ENCODE peak calls at places on chromosomes 4 and X, in four cellular contexts. H is IMR-90, Z is H9, G is H1. A is an unnamed sample.

GRCh38 chr4:140689628-140690027 is 66.6 kb downstream of the TBC1D9 start:
- DNase-seq in Z (no peak), G (no peak), H (no peak), A (no peak)

GRCh38 chrX:53284684-53285447 is 3.5 kb upstream of the IQSEC2 start:
- DNase-seq in G (peak; percentile 21), H (peak; percentile 36), Z (peak; percentile 68), A (peak; percentile 64)

GRCh38 chr4:101115841-101116240 is 231.5 kb downstream of the PPP3CA start:
- DNase-seq in H (no peak), G (no peak), Z (no peak), A (no peak)

GRCh38 chr4:177308125-177308524 is 1.5 kb upstream of the NEIL3 start:
- DNase-seq in H (peak; percentile 85), G (no peak), Z (no peak), A (no peak)

GRCh38 chr4:183870997-183871396 is 34.1 kb upstream of the STOX2 start:
- DNase-seq in H (no peak), Z (no peak), G (no peak), A (no peak)

GRCh38 chrX:45803383-45803921 is 602.8 kb upstream of the DIPK2B start:
- DNase-seq in G (no peak), H (peak; percentile 94), Z (no peak), A (no peak)

GRCh38 chr4:37490391-37491347 is 195.5 kb downstream of the RELL1 start:
- DNase-seq in H (no peak), Z (no peak), G (no peak), A (no peak)

GRCh38 chr4:48271626-48272025 is 2.0 kb upstream of the TEC start:
- DNase-seq in G (no peak), H (no peak), Z (no peak), A (no peak)

GRCh38 chr4:176444741-176445140 is 125.0 kb downstream of the SPCS3 start:
- DNase-seq in Z (no peak), H (peak; percentile 91), G (no peak), A (no peak)

DNA sequence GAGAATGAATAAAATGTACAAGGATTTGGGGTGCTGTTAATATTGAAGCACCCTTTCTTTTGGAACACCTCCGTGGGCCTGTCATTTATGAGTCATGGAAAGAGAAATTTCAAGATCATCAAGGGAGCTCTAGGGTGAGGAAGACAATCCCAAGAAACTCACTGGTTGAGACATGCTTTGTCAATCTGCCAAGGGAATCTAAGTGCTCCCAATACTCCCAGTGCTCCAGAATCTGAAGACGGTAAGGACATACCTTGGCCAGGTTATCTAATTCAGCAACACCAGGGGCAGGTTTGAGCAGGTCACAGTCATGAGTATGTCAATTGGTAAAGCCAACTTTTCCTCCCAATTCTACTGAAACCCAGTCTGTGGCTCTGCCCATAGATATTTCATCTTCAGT is 556.4 kb upstream of the CPEB2 start:
- DNase-seq in Z (no peak), H (no peak), G (no peak), A (no peak)
- H3K79me1 ChIP-seq in Z (no peaks in the 10 kb centered on the region), H (no peaks in the 10 kb centered on the region), G (no peaks in the 10 kb centered on the region), A (no peaks in the 10 kb centered on the region)

GRCh38 chrX:37653397-37654085 is 32.0 kb upstream of the XK start:
- DNase-seq in Z (no peak), G (no peak), H (no peak), A (no peak)

GRCh38 chrX:37652053-37652452 is 33.5 kb upstream of the XK start:
- DNase-seq in H (no peak), Z (peak; percentile 29), G (no peak), A (peak; percentile 33)

GRCh38 chrX:37658352-37659030 is 27.1 kb upstream of the XK start:
- DNase-seq in H (no peak), Z (no peak), G (no peak), A (no peak)

GRCh38 chrX:37652589-37653271 is 32.9 kb upstream of the XK start:
- DNase-seq in G (no peak), Z (no peak), H (no peak), A (no peak)
- H3K18ac ChIP-seq in G (no peak overlapping the region), Z (no peak overlapping the region), H (no peak overlapping the region), A (no peak overlapping the region)

GRCh38 chrX:129754266-129755024 is 15.7 kb downstream of the XPNPEP2 start:
- DNase-seq in H (no peak), Z (peak; percentile 62), G (no peak), A (peak; percentile 48)
- H3K56ac ChIP-seq in H (no peak overlapping the region), Z (no peak overlapping the region), G (no peak overlapping the region), A (peak overlapping the region; percentile 22)

DNA sequence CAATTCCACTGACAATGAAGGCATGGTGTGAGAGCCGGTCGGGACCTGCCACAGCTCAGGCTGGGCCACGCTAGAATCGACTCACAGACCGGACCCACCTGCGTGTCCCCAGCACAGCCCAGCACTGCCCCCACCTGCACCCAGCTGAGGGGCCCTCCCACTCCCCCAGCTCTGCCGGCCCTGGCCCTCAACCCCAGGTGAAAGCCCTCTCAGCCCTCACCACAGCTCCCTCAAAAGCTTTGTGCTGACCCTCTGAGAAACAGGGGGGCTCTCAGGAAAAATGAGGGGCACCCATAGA is 25.1 kb downstream of the GAK start:
- DNase-seq in H (no peak), G (no peak), Z (no peak), A (no peak)
- H3K79me1 ChIP-seq in H (peaks cover 68% of the 10 kb centered on the region), G (peaks cover 8% of the 10 kb centered on the region), Z (no peaks in the 10 kb centered on the region), A (peaks cover 4% of the 10 kb centered on the region)